ENCODE peak calls at places on chromosomes 5 and 9, in five cellular contexts. S is esophagus squamous epithelium, E is stomach, J is endothelial cell of umbilical vein, I is H1. V is an unnamed sample.

GRCh38 chr5:141508808-141509611 is 20.1 kb downstream of the PCDHGC5 start:
- DNase-seq in S (no peak), E (no peak), J (peak; percentile 73), I (no peak), V (no peak)

GRCh38 chr9:87250205-87250604 is 247.5 kb upstream of the DAPK1 start:
- DNase-seq in S (no peak), E (no peak), J (no peak), I (no peak), V (no peak)

GRCh38 chr5:143311428-143311827 is 92.1 kb downstream of the NR3C1 start:
- DNase-seq in S (no peak), E (no peak), J (peak; percentile 83), I (no peak), V (no peak)

GRCh38 chr5:66518753-66519152 is 77.4 kb upstream of the MAST4 start:
- DNase-seq in S (no peak), E (no peak), J (peak; percentile 35), I (no peak), V (no peak)

GRCh38 chr5:139473105-139473504 is 2.3 kb downstream of the SMIM33 start:
- DNase-seq in S (no peak), E (no peak), J (no peak), I (peak; percentile 38), V (no peak)

GRCh38 chr9:109014267-109015025 is 1.1 kb upstream of the CTNNAL1 start:
- DNase-seq in S (no peak), E (no peak), J (peak; percentile 49), I (no peak), V (no peak)

GRCh38 chr9:71793386-71794105 is 25.2 kb upstream of the CEMIP2 start:
- DNase-seq in S (no peak), E (no peak), J (no peak), I (no peak), V (no peak)

GRCh38 chr9:86511614-86512360 is 157.6 kb upstream of the TUT7 start:
- DNase-seq in S (no peak), E (no peak), J (no peak), I (no peak), V (no peak)

GRCh38 chr5:65546141-65546540 is 16.8 kb downstream of the CENPK start:
- DNase-seq in S (no peak), E (no peak), J (no peak), I (no peak), V (no peak)

GRCh38 chr5:136749016-136749415 is 383.7 kb upstream of the TRPC7 start:
- DNase-seq in S (no peak), E (no peak), J (no peak), I (no peak), V (no peak)

GRCh38 chr5:165497707-165498106 is 1992.3 kb downstream of the MAT2B start:
- DNase-seq in S (no peak), E (no peak), J (peak; percentile 2), I (peak; percentile 7), V (no peak)

GRCh38 chr5:31941356-31941755 is 232.8 kb downstream of the GOLPH3 start:
- DNase-seq in S (no peak), E (no peak), J (no peak), I (no peak), V (no peak)

GRCh38 chr9:76185432-76185831 is 208.8 kb downstream of the RFK start:
- DNase-seq in S (no peak), E (no peak), J (no peak), I (no peak), V (no peak)

GRCh38 chr5:8013951-8014844 is 145.2 kb downstream of the MTRR start:
- DNase-seq in S (no peak), E (no peak), J (no peak), I (no peak), V (no peak)

GRCh38 chr9:105244996-105245719 is 707 bp downstream of the SLC44A1 start:
- DNase-seq in S (no peak), E (peak; percentile 76), J (peak; percentile 11), I (peak; percentile 70), V (peak; percentile 76)

GRCh38 chr9:114004221-114004716 is 73.8 kb downstream of the AMBP start:
- DNase-seq in S (no peak), E (peak; percentile 24), J (peak; percentile 63), I (no peak), V (peak; percentile 45)

GRCh38 chr9:93653762-93654161 is 77.4 kb downstream of the PHF2 start:
- DNase-seq in S (no peak), E (no peak), J (no peak), I (no peak), V (peak; percentile 40)

GRCh38 chr9:86604741-86605140 is 250.5 kb upstream of the TUT7 start:
- DNase-seq in S (no peak), E (no peak), J (no peak), I (no peak), V (no peak)

GRCh38 chr9:127971357-127972315 is 9.2 kb downstream of the EEIG1 start:
- DNase-seq in S (no peak), E (no peak), J (no peak), I (no peak), V (no peak)

GRCh38 chr5:43891112-43891511 is 288.1 kb downstream of the NNT start:
- DNase-seq in S (no peak), E (no peak), J (no peak), I (no peak), V (no peak)

GRCh38 chr5:34930527-34930844 is 1.1 kb downstream of the DNAJC21 start:
- DNase-seq in S (no peak), E (no peak), J (peak; percentile 67), I (no peak), V (no peak)

GRCh38 chr9:5326893-5327548 is 12.7 kb downstream of the RLN1 start:
- DNase-seq in S (no peak), E (peak; percentile 50), J (no peak), I (peak; percentile 38), V (no peak)

GRCh38 chr9:92728831-92729734 is 35.5 kb downstream of the BICD2 start:
- DNase-seq in S (no peak), E (peak; percentile 25), J (no peak), I (no peak), V (peak; percentile 42)

GRCh38 chr9:19446361-19446861 is 37.6 kb downstream of the ACER2 start:
- DNase-seq in S (no peak), E (no peak), J (no peak), I (peak; percentile 56), V (no peak)

GRCh38 chr5:140342287-140342686 is 4.1 kb downstream of the HBEGF start:
- DNase-seq in S (no peak), E (no peak), J (no peak), I (no peak), V (no peak)

GRCh38 chr5:1285141-1285540 is 9.7 kb downstream of the TERT start:
- DNase-seq in S (no peak), E (no peak), J (no peak), I (no peak), V (no peak)

GRCh38 chr5:158410976-158411375 is 552.0 kb upstream of the CLINT1 start:
- DNase-seq in S (no peak), E (no peak), J (no peak), I (no peak), V (no peak)

GRCh38 chr9:105418588-105419108 is 29.2 kb upstream of the FSD1L start:
- DNase-seq in S (no peak), E (no peak), J (no peak), I (no peak), V (no peak)

GRCh38 chr9:128771745-128772519 is at the start of gene ZER1:
- DNase-seq in S (peak; percentile 71), E (peak; percentile 97), J (peak; percentile 81), I (peak; percentile 53), V (peak; percentile 90)

GRCh38 chr5:77859306-77859705 is 83.2 kb upstream of the TBCA start:
- DNase-seq in S (no peak), E (no peak), J (no peak), I (no peak), V (no peak)

GRCh38 chr9:21611896-21612295 is 129.8 kb upstream of the IFNE start:
- DNase-seq in S (no peak), E (no peak), J (no peak), I (no peak), V (no peak)

DNA sequence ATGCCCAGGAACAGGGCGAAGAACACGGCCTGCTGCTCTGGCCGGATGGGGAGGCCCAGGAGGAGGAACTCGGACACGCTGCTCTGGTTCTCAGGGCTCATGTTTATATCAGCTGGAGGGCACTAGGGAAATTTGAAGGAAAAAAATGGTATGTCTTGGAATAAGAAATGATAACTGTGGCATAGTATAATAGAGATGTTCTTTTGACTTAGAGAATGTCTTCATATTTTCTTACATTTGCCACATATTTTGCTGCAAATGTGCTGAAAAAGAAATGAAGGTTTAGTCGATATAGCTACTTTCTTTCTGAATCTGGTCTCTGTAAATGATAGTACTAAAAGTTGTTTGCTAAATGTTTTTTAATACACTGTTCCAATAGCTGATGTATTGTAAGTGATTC is at the start of gene OR1J1:
- DNase-seq in S (no peak), E (no peak), J (no peak), I (no peak), V (no peak)
- H3K9me3 ChIP-seq in S (no peaks in the 10 kb centered on the region), E (no peaks in the 10 kb centered on the region), J (no peaks in the 10 kb centered on the region), I (peaks cover 48% of the 10 kb centered on the region), V (no peaks in the 10 kb centered on the region)

DNA sequence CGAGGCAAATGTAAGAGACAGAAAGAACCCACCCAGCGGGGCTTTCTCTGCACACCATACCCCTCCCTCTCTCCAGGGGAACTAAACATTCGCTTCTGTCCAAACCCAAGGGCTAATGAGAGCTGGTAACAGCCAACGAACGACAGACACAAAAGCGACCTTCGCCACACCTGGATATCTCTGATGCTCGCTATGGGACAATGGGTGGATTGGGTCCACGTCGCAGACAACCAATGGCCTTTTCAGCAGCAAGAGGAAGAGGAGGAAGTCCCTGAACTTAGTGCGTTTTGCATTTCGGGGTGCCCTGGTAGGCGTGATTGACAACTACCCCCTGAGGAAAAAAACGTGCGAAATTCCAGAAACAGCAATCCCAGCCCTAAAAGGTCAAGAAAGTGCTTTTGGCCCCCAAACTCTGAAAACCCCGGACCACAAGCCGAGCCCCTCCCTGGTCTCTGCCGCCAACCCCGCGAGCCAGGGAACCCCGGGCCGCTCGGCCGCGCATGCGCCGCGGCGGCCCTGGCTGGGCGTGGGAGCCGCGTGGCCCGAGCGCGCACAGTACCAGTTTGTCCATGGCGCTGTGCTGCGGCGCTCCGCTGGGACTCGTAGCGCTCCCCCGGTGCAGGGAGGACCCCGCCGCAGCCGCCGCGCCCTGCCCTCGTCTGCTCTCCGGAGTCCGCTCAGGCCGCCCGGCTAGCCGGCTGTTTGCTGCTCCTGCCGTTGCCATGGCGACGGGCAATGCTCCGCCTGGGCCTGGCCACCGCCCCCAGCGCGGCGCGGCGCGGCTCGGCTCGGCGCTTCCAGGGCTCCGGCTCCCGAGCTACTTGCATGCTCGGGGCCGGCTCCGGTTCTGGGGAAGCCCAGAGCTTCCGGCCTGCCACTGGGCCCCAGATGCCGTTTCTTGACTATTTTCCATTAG is 66.9 kb upstream of the DNAH5 start:
- DNase-seq in S (no peak), E (peak; percentile 91), J (peak; percentile 89), I (peak; percentile 79), V (peak; percentile 77)
- TF ChIP-seq POLR2A in S (no peak), E (no peak), J (no peak), I (no peak), V (no peak)

GRCh38 chr5:56375011-56375410 is 141.9 kb upstream of the ANKRD55 start:
- DNase-seq in S (no peak), E (no peak), J (no peak), I (no peak), V (no peak)
- H3K9me3 ChIP-seq in S (no peaks in the 10 kb centered on the region), E (peaks cover 10% of the 10 kb centered on the region), J (no peaks in the 10 kb centered on the region), I (peaks cover 9% of the 10 kb centered on the region), V (peaks cover 8% of the 10 kb centered on the region)

DNA sequence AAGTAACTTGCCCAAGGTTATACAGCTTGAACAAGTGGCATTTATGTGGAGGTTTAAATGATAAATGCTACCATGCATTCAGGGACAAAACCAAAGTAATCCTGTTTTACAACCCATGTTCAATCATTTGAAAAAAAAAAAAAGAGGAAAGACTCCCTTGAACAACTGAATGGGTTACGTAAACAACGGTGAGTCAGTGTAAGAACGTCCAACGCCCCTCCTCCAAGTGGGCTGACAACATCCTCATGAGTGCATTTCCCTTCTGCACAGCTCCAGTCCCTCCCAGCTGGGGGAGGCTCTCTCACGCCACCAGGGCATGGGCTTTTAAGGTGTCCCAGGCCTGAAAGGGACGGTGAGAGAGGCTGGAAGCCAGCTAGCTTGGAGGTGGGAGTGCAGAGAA is 90.0 kb downstream of the PRRT1B start:
- DNase-seq in S (peak; percentile 58), E (peak; percentile 81), J (peak; percentile 99), I (peak; percentile 39), V (no peak)
- TF ChIP-seq POLR2A in S (peak; percentile 67), E (no peak), J (no peak), I (no peak), V (no peak)